ENCODE peak calls at places on chromosomes 4 and X, in five cellular contexts. Z is NCI-H446, J is Kasumi-1, T is left lung, V is Calu3. X is an unnamed sample.

GRCh38 chr4:75916091-75916661 is 13.9 kb upstream of the PPEF2 start:
- DNase-seq in Z (peak; percentile 6), J (peak; percentile 78), T (no peak), V (peak; percentile 32), X (peak; percentile 73)

GRCh38 chr4:71029504-71029903 is 36.1 kb downstream of the DCK start:
- DNase-seq in Z (no peak), J (no peak), T (no peak), V (no peak), X (no peak)

GRCh38 chr4:41212221-41213203 is 1.8 kb downstream of the APBB2 start:
- DNase-seq in Z (no peak), J (peak; percentile 23), T (peak; percentile 47), V (peak; percentile 45), X (no peak)

GRCh38 chrX:78989349-78989748 is 44.2 kb downstream of the P2RY10 start:
- DNase-seq in Z (no peak), J (no peak), T (no peak), V (no peak), X (no peak)

GRCh38 chrX:134364711-134365110 is 95.3 kb upstream of the HPRT1 start:
- DNase-seq in Z (no peak), J (no peak), T (no peak), V (no peak), X (no peak)

GRCh38 chr4:5759236-5760075 is 48.5 kb downstream of the EVC start:
- DNase-seq in Z (no peak), J (no peak), T (no peak), V (no peak), X (no peak)

GRCh38 chr4:108172780-108173598 is 4.3 kb upstream of the LEF1 start:
- DNase-seq in Z (no peak), J (peak; percentile 35), T (no peak), V (no peak), X (peak; percentile 84)

GRCh38 chrX:73916931-73917657 is 354.1 kb downstream of the CHIC1 start:
- DNase-seq in Z (no peak), J (no peak), T (no peak), V (no peak), X (no peak)

GRCh38 chrX:48458711-48459110 is 11.3 kb downstream of the SLC38A5 start:
- DNase-seq in Z (no peak), J (no peak), T (no peak), V (no peak), X (no peak)

X was measured in OCI-M1.